ENCODE peak calls at places on chromosomes 2 and 18, in four cellular contexts. A is HS-5, O is HCT116, N is NAMALWA. D is an unnamed sample.

GRCh38 chr2:39202639-39203369 is 41.0 kb downstream of the CDKL4 start:
- DNase-seq in O (no peak), A (no peak), N (no peak), D (no peak)

GRCh38 chr18:77065221-77065981 is 67.2 kb downstream of the MBP start:
- DNase-seq in O (peak), A (peak), N (peak), D (peak)

GRCh38 chr2:72924353-72925240 is 7.3 kb downstream of the EMX1 start:
- DNase-seq in A (no peak), O (no peak), N (no peak), D (no peak)

GRCh38 chr18:71022389-71022788 is 733.5 kb downstream of the SOCS6 start:
- DNase-seq in N (no peak), A (no peak), O (no peak), D (no peak)

GRCh38 chr2:236626391-236627150 is 56.9 kb downstream of the ACKR3 start:
- DNase-seq in N (no peak), A (no peak), O (no peak), D (no peak)

GRCh38 chr18:63317982-63318881 is 1.3 kb downstream of the BCL2 start:
- DNase-seq in O (no peak), N (no peak), A (no peak), D (peak)

GRCh38 chr18:50678651-50679415 is 118.9 kb downstream of the MAPK4 start:
- DNase-seq in O (no peak), N (no peak), A (no peak), D (no peak)

GRCh38 chr2:189014426-189015138 is 40.4 kb downstream of the COL3A1 start:
- DNase-seq in O (no peak), N (no peak), A (no peak), D (no peak)

GRCh38 chr2:237333748-237334147 is 80.2 kb downstream of the COL6A3 start:
- DNase-seq in O (no peak), N (no peak), A (no peak), D (no peak)

GRCh38 chr2:96163768-96164429 is 18.7 kb upstream of the DUSP2 start:
- DNase-seq in N (peak), O (no peak), A (no peak), D (no peak)